ENCODE peak calls at places on chromosomes 12 and 14, in six cellular contexts. P, V, X, D, Q and Z are unnamed samples.

GRCh38 chr12:132327351-132328171 is 1.8 kb downstream of the GALNT9 start:
- DNase-seq in V (peak; percentile 55), P (peak; percentile 20), D (no peak), Q (peak; percentile 40), X (no peak), Z (peak; percentile 23)

GRCh38 chr12:100141666-100141997 is 1.0 kb downstream of the BLTP3B start:
- DNase-seq in Q (peak; percentile 31), V (no peak), P (peak; percentile 10), D (no peak), X (no peak), Z (no peak)

GRCh38 chr14:67251573-67252226 is 10.5 kb downstream of the PALS1 start:
- DNase-seq in Q (no peak), P (no peak), V (no peak), D (no peak), X (no peak), Z (no peak)

GRCh38 chr14:105281354-105282097 is 19.3 kb downstream of the BRF1 start:
- DNase-seq in D (no peak), V (no peak), P (no peak), X (peak; percentile 41), Q (no peak), Z (peak; percentile 27)

GRCh38 chr12:83015390-83016225 is 328.9 kb downstream of the TMTC2 start:
- DNase-seq in P (no peak), X (no peak), V (no peak), Q (no peak), D (no peak), Z (no peak)

GRCh38 chr14:64095620-64096019 is 198.6 kb downstream of the ESR2 start:
- DNase-seq in P (no peak), D (no peak), Q (no peak), X (no peak), V (no peak), Z (no peak)

GRCh38 chr12:122392411-122392810 is 30.1 kb downstream of the CLIP1 start:
- DNase-seq in Q (no peak), P (no peak), V (no peak), D (no peak), X (no peak), Z (no peak)

GRCh38 chr12:48197549-48197966 is 5.5 kb downstream of the OR10AD1 start:
- DNase-seq in Q (peak; percentile 52), D (no peak), X (no peak), P (no peak), V (no peak), Z (peak; percentile 44)

GRCh38 chr14:104746951-104747481 is 5.9 kb upstream of the SIVA1 start:
- DNase-seq in P (no peak), Q (peak; percentile 59), X (no peak), D (no peak), V (peak; percentile 71), Z (peak; percentile 54)

GRCh38 chr12:113766880-113767878 is 198.9 kb downstream of the RBM19 start:
- DNase-seq in X (no peak), D (peak; percentile 75), Q (no peak), V (no peak), P (no peak), Z (no peak)